ENCODE peak calls at places on chromosomes 4 and X, in seven cellular contexts. S is H1, X is vagina, R is spleen, M is transverse colon, T is stomach, I is prostate gland. O is an unnamed sample. For H3K4me1, the result is how much of the 10 kb centered on the place peaks cover.

GRCh38 chr4:121711263-121712000 is 14.7 kb upstream of the ANXA5 start:
- DNase-seq in S (peak), T (peak), I (peak), M (peak), R (peak), X (no peak), O (peak)

GRCh38 chr4:155954939-155955338 is 1.3 kb upstream of the CTSO start:
- DNase-seq in M (no peak), S (no peak), I (no peak), X (no peak), R (no peak), T (no peak), O (no peak)

GRCh38 chr4:159378056-159378616 is 275.3 kb downstream of the RAPGEF2 start:
- DNase-seq in M (no peak), S (no peak), R (no peak), I (no peak), X (no peak), T (no peak), O (no peak)

GRCh38 chrX:77639820-77640219 is 146.2 kb downstream of the ATRX start:
- DNase-seq in T (no peak), S (no peak), M (no peak), X (no peak), R (no peak), I (no peak), O (no peak)

GRCh38 chr4:5927747-5928146 is 34.9 kb upstream of the CRMP1 start:
- DNase-seq in T (no peak), S (no peak), R (no peak), X (no peak), I (no peak), M (no peak), O (no peak)

GRCh38 chrX:149161438-149162088 is 343.5 kb downstream of the IDS start:
- DNase-seq in X (no peak), T (no peak), M (no peak), S (no peak), R (no peak), I (no peak), O (no peak)

GRCh38 chrX:46730765-46731164 is 28.2 kb downstream of the SLC9A7 start:
- DNase-seq in R (no peak), X (no peak), I (no peak), S (no peak), T (no peak), M (no peak), O (no peak)

GRCh38 chrX:74523870-74524735 is 90.3 kb downstream of the RLIM start:
- DNase-seq in T (no peak), M (no peak), S (no peak), R (no peak), X (peak), I (no peak), O (no peak)

GRCh38 chr4:54842226-54843055 is 184.7 kb downstream of the KIT start:
- DNase-seq in I (no peak), X (no peak), T (no peak), S (no peak), R (no peak), M (no peak), O (no peak)

GRCh38 chrX:20968996-20969395 is 405.2 kb upstream of the CNKSR2 start:
- DNase-seq in X (no peak), S (no peak), R (no peak), I (no peak), M (no peak), T (no peak), O (no peak)

GRCh38 chr4:4417886-4418285 is 31.0 kb downstream of the NSG1 start:
- DNase-seq in T (peak), I (no peak), M (no peak), X (no peak), R (no peak), S (no peak), O (no peak)

GRCh38 chrX:47129879-47130358 is 14.6 kb downstream of the NDUFB11 start:
- DNase-seq in X (no peak), R (no peak), S (no peak), I (no peak), T (no peak), M (no peak), O (no peak)

GRCh38 chr4:153467154-153467896 is 1.2 kb downstream of the TMEM131L start:
- DNase-seq in R (peak), T (peak), S (peak), I (peak), X (no peak), M (peak), O (no peak)
- TF ChIP-seq POLR2A in R (no peak), T (no peak), S (no peak), I (no peak), X (no peak), M (peak), O (no peak)

GRCh38 chr4:152734699-152735050 is 44.9 kb downstream of the TIGD4 start:
- DNase-seq in T (no peak), R (no peak), I (no peak), S (no peak), X (no peak), M (no peak), O (no peak)
- TF ChIP-seq POLR2AphosphoS5 in T (no peak), R (no peak), I (no peak), S (no peak), X (no peak), M (no peak), O (no peak)

GRCh38 chr4:141075553-141075952 is 57.7 kb downstream of the RNF150 start:
- DNase-seq in M (no peak), X (no peak), S (no peak), T (no peak), I (no peak), R (no peak), O (no peak)

GRCh38 chr4:141077611-141078225 is 55.6 kb downstream of the RNF150 start:
- DNase-seq in X (no peak), S (no peak), M (no peak), R (no peak), T (no peak), I (no peak), O (no peak)

GRCh38 chr4:141079393-141079930 is 53.8 kb downstream of the RNF150 start:
- DNase-seq in M (no peak), I (no peak), T (no peak), R (no peak), X (no peak), S (no peak), O (no peak)

GRCh38 chr4:141078871-141079270 is 54.4 kb downstream of the RNF150 start:
- DNase-seq in I (no peak), X (no peak), R (no peak), M (no peak), T (no peak), S (no peak), O (no peak)

DNA sequence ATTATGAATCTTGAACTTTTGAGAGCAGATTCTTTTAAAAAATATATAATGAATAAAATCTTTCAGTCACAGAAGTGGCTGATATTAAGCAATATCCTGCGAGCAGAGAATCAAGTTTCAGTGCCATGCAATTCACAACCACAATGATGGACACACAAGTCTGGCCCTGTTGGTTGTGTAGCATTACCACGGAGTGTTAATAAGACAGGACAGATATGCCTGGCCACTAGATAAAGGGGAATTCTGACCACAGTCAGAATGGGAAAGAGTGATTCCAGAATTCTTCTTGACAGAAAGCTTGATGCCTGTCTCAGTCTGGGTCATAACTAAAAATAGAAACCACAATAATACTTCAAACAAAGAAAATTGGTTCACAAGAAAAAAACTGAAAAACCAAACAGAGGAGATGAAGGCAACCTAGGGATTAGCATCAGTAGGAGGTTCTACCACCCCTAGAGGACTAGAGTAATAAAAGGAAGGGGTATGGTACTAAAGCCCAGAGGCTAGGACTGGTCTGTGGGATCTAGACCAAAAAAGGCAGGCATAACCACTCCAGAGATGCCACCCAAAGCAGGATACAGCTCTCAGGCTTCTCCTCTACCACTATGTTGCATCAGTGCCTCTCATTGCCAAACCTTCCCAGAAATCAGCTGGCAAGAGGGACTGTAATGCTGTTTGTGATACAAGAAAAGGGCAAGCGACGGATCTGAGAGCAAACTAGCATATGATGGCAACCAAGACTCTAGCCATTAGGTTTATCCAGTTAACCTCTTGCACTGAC is 59.0 kb downstream of the RNF150 start:
- DNase-seq in R (no peak), S (no peak), M (no peak), X (no peak), T (no peak), I (no peak), O (no peak)
- H3K4me1 ChIP-seq in R (under half), S (under half), M (under half), X (under half), T (under half), I (under half), O (under half)

GRCh38 chrX:76433219-76433618 is 5.7 kb downstream of the MAGEE1 start:
- DNase-seq in S (no peak), M (no peak), T (no peak), I (no peak), R (no peak), X (no peak), O (no peak)

GRCh38 chrX:76428243-76429130 is 977 bp downstream of the MAGEE1 start:
- DNase-seq in X (no peak), I (peak), M (peak), S (peak), T (peak), R (peak), O (peak)

GRCh38 chrX:76427560-76428242 is at the start of gene MAGEE1:
- DNase-seq in S (peak), X (no peak), I (peak), M (peak), R (peak), T (peak), O (peak)
- TF ChIP-seq POLR2A in S (no peak), X (no peak), I (peak), M (no peak), R (no peak), T (no peak), O (no peak)

GRCh38 chr4:149164282-149164681 is 651.4 kb downstream of the IQCM start:
- DNase-seq in I (no peak), X (no peak), R (no peak), T (no peak), S (peak), M (no peak), O (no peak)
- TF ChIP-seq POLR2AphosphoS5 in I (no peak), X (no peak), R (no peak), T (no peak), S (no peak), M (no peak), O (no peak)

DNA sequence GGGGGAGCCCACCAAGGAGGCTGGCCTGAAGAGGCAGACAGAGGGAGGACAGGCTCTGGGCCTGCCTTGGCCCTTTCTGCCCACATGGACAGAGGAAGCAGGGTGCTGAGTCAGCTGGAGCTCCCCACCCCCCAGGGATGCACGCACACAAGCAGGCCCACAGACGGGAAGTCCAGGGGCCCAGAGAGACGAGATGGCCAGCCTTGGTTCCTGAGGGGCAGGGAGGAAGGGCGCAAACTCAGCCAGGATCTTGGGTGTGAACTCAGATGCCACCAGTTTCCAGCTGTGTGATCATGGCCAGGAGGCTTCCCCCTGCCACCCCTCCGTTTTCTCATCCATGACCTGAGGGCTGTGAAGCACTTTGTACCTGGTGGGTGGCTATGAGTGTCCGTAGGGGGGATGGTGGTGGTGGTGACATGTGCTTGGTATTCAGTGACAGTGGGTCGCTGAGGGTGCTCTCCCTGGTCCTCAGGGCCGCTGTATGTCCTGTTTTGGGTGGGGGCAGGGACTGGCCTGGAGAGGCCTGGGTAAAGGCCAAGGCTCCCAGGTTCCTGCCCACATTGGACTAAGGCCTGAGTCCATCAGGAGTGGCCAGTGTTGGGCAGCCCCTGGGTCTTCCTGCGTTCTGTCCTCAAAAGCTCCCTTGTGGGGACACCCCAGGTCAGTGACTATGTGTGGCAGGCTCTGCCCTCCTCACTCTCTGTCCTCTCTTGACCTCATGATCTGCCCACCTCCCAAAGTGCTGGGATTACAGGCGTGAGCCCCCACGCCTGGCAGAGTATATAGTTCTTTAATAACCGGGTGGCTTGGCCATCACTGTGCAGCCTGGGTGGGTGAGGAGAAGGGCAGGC is 2.0 kb downstream of the SH3BP2 start:
- DNase-seq in R (peak), X (no peak), I (no peak), S (no peak), T (peak), M (peak), O (peak)
- H3K4me1 ChIP-seq in R (half or more), X (half or more), I (under half), S (under half), T (half or more), M (half or more), O (half or more)